ENCODE peak calls at places on chromosomes 12 and 14, in eight cellular contexts. M, B, P, U, O, C, N and J are unnamed samples. For H3K9me3, the result is how much of the 10 kb centered on the place peaks cover.

GRCh38 chr12:116885496-116885895 is 4.3 kb upstream of the HRK start:
- DNase-seq in N (no peak), M (no peak), P (no peak), U (no peak), O (no peak), B (no peak), C (no peak), J (no peak)

GRCh38 chr12:99600388-99600787 is 47.2 kb upstream of the GARIN6 start:
- DNase-seq in N (no peak), B (no peak), O (no peak), U (no peak), M (no peak), C (no peak), P (no peak), J (no peak)

GRCh38 chr12:28683371-28683770 is 465.7 kb upstream of the FAR2 start:
- DNase-seq in O (no peak), N (no peak), C (no peak), M (no peak), U (no peak), B (no peak), P (no peak), J (no peak)

GRCh38 chr12:71719647-71720370 is 33.9 kb downstream of the TMEM19 start:
- DNase-seq in O (no peak), C (peak), N (no peak), U (no peak), M (no peak), B (no peak), P (no peak), J (no peak)

GRCh38 chr14:68638817-68639517 is 153.9 kb downstream of the ZFP36L1 start:
- DNase-seq in U (no peak), O (no peak), B (no peak), P (no peak), C (no peak), N (no peak), M (peak), J (no peak)

GRCh38 chr14:27367345-27367744 is 769.5 kb upstream of the NOVA1 start:
- DNase-seq in P (no peak), M (no peak), U (no peak), B (no peak), O (no peak), N (no peak), C (no peak), J (no peak)

GRCh38 chr12:105590571-105590970 is 260.1 kb downstream of the C12orf75 start:
- DNase-seq in M (no peak), U (no peak), N (no peak), P (no peak), C (peak), B (no peak), O (no peak), J (no peak)

GRCh38 chr14:22974530-22975313 is 7.6 kb downstream of the AJUBA start:
- DNase-seq in C (no peak), P (peak), O (peak), B (no peak), M (no peak), U (no peak), N (no peak), J (no peak)

GRCh38 chr14:95185033-95185432 is 27.7 kb upstream of the DICER1 start:
- DNase-seq in C (no peak), U (no peak), O (no peak), N (no peak), M (no peak), P (no peak), B (no peak), J (no peak)

GRCh38 chr14:69572634-69573135 is 2.0 kb downstream of the CCDC177 start:
- DNase-seq in P (peak), M (no peak), C (peak), N (no peak), B (no peak), O (no peak), U (no peak), J (no peak)

GRCh38 chr12:108806350-108806749 is 51.0 kb downstream of the SSH1 start:
- DNase-seq in M (no peak), P (no peak), B (no peak), U (no peak), O (no peak), C (peak), N (no peak), J (no peak)

GRCh38 chr14:77290705-77291104 is 19.7 kb upstream of the NGB start:
- DNase-seq in B (no peak), N (no peak), O (no peak), M (no peak), C (no peak), P (no peak), U (no peak), J (no peak)

GRCh38 chr14:71247106-71247505 is 339.8 kb downstream of the PCNX1 start:
- DNase-seq in U (no peak), M (no peak), C (peak), O (no peak), B (no peak), P (no peak), N (no peak), J (no peak)

GRCh38 chr12:6662906-6663742 is at the start of gene ING4:
- DNase-seq in C (peak), O (peak), U (peak), M (peak), P (peak), B (peak), N (peak), J (peak)

GRCh38 chr12:115998119-115998633 is 279.3 kb downstream of the MED13L start:
- DNase-seq in U (no peak), O (peak), N (no peak), P (peak), C (peak), B (peak), M (peak), J (no peak)

GRCh38 chr12:120230326-120230973 is 29.5 kb upstream of the RPLP0 start:
- DNase-seq in O (peak), C (peak), N (peak), B (no peak), M (peak), U (peak), P (peak), J (no peak)

GRCh38 chr12:26275313-26276257 is 80.2 kb downstream of the SSPN start:
- DNase-seq in U (no peak), C (no peak), M (no peak), N (no peak), O (no peak), P (peak), B (no peak), J (no peak)

GRCh38 chr12:6380141-6381121 is 3.5 kb upstream of the LTBR start:
- DNase-seq in B (no peak), N (no peak), O (no peak), C (peak), P (no peak), M (no peak), U (no peak), J (no peak)

GRCh38 chr14:58430156-58430555 is 2.6 kb downstream of the KIAA0586 start:
- DNase-seq in M (no peak), C (peak), N (no peak), U (no peak), B (no peak), O (no peak), P (no peak), J (no peak)

DNA sequence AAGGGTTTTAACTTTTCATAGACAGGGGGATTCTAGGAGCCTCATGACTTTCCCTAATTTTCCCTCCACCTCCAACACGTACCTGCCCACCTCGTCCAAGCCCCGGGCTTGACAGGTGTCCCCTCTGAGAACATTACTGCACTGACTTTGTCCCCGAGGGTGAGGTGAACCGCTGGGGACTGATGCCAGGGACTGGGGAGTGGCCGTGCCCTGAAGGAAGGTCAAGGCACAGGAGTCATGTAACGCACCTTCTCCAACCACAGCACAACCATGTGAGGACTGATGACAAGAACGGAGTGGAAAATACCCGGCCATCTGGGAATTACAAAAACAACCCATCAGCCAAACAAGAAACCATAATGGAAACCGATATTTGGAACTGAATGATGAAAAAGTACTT is 214.7 kb upstream of the C14orf180 start:
- DNase-seq in C (no peak), N (no peak), B (no peak), M (no peak), O (no peak), P (no peak), U (no peak), J (no peak)
- H3K9me3 ChIP-seq in C (under half), N (under half), B (under half), M (under half), O (under half), P (under half), U (under half), J (under half)

DNA sequence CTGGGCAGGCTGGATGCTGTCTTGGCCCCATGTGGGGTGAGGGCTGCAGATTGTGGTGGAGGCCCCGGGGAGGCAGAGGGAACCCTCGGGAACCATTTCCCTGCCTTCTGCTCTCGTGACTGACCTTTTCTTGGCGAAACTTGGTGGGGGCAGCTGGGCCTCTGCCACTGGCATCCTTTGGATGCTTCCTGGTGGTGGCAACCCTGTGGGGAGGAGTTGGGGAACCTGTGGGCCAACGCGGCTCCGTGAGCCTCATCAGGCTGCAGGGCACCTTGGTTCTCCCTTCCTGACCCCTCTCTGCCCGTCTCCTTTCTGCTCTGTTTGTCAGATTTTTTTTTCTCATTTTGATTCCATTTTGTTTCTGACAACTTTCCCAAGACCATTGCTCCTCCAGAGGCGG is 14.4 kb downstream of the TMEM121 start:
- DNase-seq in N (no peak), C (no peak), O (no peak), P (no peak), M (no peak), U (no peak), B (no peak), J (no peak)
- H3K9me3 ChIP-seq in N (under half), C (under half), O (under half), P (under half), M (under half), U (under half), B (under half), J (under half)

GRCh38 chr12:69765515-69765914 is 26.9 kb downstream of the RAB3IP start:
- DNase-seq in N (no peak), B (no peak), O (no peak), C (no peak), M (no peak), U (no peak), P (no peak), J (no peak)

GRCh38 chr12:69766260-69766659 is 27.6 kb downstream of the RAB3IP start:
- DNase-seq in M (no peak), C (no peak), O (no peak), P (no peak), N (no peak), U (no peak), B (no peak), J (no peak)
- H3K9me3 ChIP-seq in M (under half), C (under half), O (under half), P (under half), N (under half), U (half or more), B (under half), J (under half)

GRCh38 chr12:5333096-5333495 is 98.8 kb upstream of the NTF3 start:
- DNase-seq in B (no peak), O (no peak), P (no peak), M (no peak), N (no peak), C (no peak), U (no peak), J (no peak)

GRCh38 chr12:5328669-5329068 is 103.2 kb upstream of the NTF3 start:
- DNase-seq in B (no peak), P (no peak), N (no peak), O (no peak), C (no peak), M (no peak), U (no peak), J (no peak)

GRCh38 chr12:5332521-5332920 is 99.4 kb upstream of the NTF3 start:
- DNase-seq in B (no peak), C (no peak), N (no peak), O (no peak), U (no peak), P (no peak), M (no peak), J (no peak)

GRCh38 chr12:5335059-5335458 is 96.8 kb upstream of the NTF3 start:
- DNase-seq in U (no peak), B (no peak), N (no peak), M (no peak), O (no peak), P (no peak), C (peak), J (no peak)

GRCh38 chr12:5329118-5329517 is 102.8 kb upstream of the NTF3 start:
- DNase-seq in M (no peak), U (no peak), P (no peak), O (no peak), C (no peak), B (no peak), N (no peak), J (no peak)
- H3K9me3 ChIP-seq in M (under half), U (under half), P (under half), O (under half), C (under half), B (under half), N (under half), J (under half)

DNA sequence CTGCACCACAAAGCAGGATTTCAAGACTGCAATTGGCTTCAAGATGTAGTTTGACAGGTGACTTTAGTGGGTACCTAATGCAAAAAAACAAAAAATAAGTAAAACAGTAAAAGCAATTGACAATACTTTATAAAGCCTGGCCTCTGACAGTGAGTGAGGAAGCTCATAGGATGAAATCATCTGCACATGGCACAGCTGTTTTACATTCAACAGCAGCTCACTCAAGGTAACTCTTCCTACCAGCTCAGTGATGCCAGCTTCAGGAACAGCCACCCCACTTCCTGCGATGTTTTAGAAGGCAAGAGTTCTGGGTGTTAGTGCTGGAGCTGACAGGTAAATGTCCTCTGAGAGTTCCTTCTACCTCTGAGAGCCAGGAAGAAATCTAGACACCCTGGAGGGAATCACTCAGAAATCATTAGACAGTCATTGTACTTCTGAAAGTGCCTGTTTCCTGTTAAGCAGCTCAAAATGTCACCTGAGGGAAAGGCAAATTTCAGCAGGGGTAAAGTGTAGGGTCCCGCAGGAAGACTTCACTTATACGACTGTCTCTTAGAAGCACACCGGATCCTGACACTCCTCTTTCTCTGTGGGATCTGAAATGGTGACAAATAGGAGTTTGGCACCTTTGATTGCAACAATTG is 99.9 kb downstream of the FOXN3 start:
- DNase-seq in P (no peak), N (no peak), B (no peak), C (no peak), O (no peak), U (no peak), M (no peak), J (no peak)
- H3K9me3 ChIP-seq in P (under half), N (under half), B (under half), C (under half), O (under half), U (under half), M (under half), J (under half)

GRCh38 chr14:101209594-101209993 is 306.1 kb upstream of the RTL1 start:
- DNase-seq in O (no peak), P (no peak), B (no peak), C (no peak), U (no peak), N (no peak), M (no peak), J (no peak)
- H3K9me3 ChIP-seq in O (under half), P (under half), B (under half), C (under half), U (half or more), N (under half), M (under half), J (under half)